ENCODE peak calls at places on chromosomes 11 and 22, in five cellular contexts. One of them, this sample, is unnamed.

GRCh38 chr11:66467034-66467659 is 442 bp downstream of the PELI3 start:
- DNase-seq in NCI-H2029: peak; percentile 23
- DNase-seq in GM04504: no peak
- DNase-seq in NCI-H1436 treated with DMSO at 0.1 percent for 48 hours: no peak
- DNase-seq in EL: peak; percentile 40
- DNase-seq in this sample: peak; percentile 40

GRCh38 chr11:6601041-6601461 is 2.4 kb downstream of the RRP8 start:
- DNase-seq in NCI-H2029: no peak
- DNase-seq in GM04504: no peak
- DNase-seq in NCI-H1436 treated with DMSO at 0.1 percent for 48 hours: no peak
- DNase-seq in EL: no peak
- DNase-seq in this sample: no peak

GRCh38 chr11:44943118-44943517 is 7.6 kb downstream of the TP53I11 start:
- DNase-seq in NCI-H2029: peak; percentile 87
- DNase-seq in GM04504: no peak
- DNase-seq in NCI-H1436 treated with DMSO at 0.1 percent for 48 hours: no peak
- DNase-seq in EL: no peak
- DNase-seq in this sample: no peak

GRCh38 chr11:134742956-134743808 is 331.1 kb upstream of the B3GAT1 start:
- DNase-seq in NCI-H2029: no peak
- DNase-seq in GM04504: no peak
- DNase-seq in NCI-H1436 treated with DMSO at 0.1 percent for 48 hours: no peak
- DNase-seq in EL: no peak
- DNase-seq in this sample: no peak

GRCh38 chr11:130721736-130722135 is 194.5 kb downstream of the SNX19 start:
- DNase-seq in NCI-H2029: no peak
- DNase-seq in GM04504: no peak
- DNase-seq in NCI-H1436 treated with DMSO at 0.1 percent for 48 hours: no peak
- DNase-seq in EL: peak; percentile 40
- DNase-seq in this sample: peak; percentile 58

GRCh38 chr11:129354688-129355087 is 21.0 kb upstream of the BARX2 start:
- DNase-seq in NCI-H2029: no peak
- DNase-seq in GM04504: no peak
- DNase-seq in NCI-H1436 treated with DMSO at 0.1 percent for 48 hours: no peak
- DNase-seq in EL: no peak
- DNase-seq in this sample: no peak

GRCh38 chr11:133228406-133229330 is 303.6 kb downstream of the OPCML start:
- DNase-seq in NCI-H2029: no peak
- DNase-seq in GM04504: no peak
- DNase-seq in NCI-H1436 treated with DMSO at 0.1 percent for 48 hours: no peak
- DNase-seq in EL: no peak
- DNase-seq in this sample: no peak

GRCh38 chr11:74084796-74085541 is 76.1 kb upstream of the UCP3 start:
- DNase-seq in NCI-H2029: no peak
- DNase-seq in GM04504: no peak
- DNase-seq in NCI-H1436 treated with DMSO at 0.1 percent for 48 hours: no peak
- DNase-seq in EL: peak; percentile 39
- DNase-seq in this sample: peak; percentile 64

GRCh38 chr22:38699143-38699542 is 1.6 kb downstream of the JOSD1 start:
- DNase-seq in NCI-H2029: no peak
- DNase-seq in GM04504: no peak
- DNase-seq in NCI-H1436 treated with DMSO at 0.1 percent for 48 hours: no peak
- DNase-seq in EL: no peak
- DNase-seq in this sample: no peak

GRCh38 chr11:116600930-116601329 is 171.9 kb downstream of the BUD13 start:
- DNase-seq in NCI-H2029: no peak
- DNase-seq in GM04504: no peak
- DNase-seq in NCI-H1436 treated with DMSO at 0.1 percent for 48 hours: no peak
- DNase-seq in EL: no peak
- DNase-seq in this sample: no peak

GRCh38 chr11:117704416-117705150 is 92.4 kb downstream of the DSCAML1 start:
- DNase-seq in NCI-H2029: no peak
- DNase-seq in GM04504: no peak
- DNase-seq in NCI-H1436 treated with DMSO at 0.1 percent for 48 hours: no peak
- DNase-seq in EL: no peak
- DNase-seq in this sample: no peak

GRCh38 chr22:30948930-30949342 is 19.6 kb downstream of the MORC2 start:
- DNase-seq in NCI-H2029: no peak
- DNase-seq in GM04504: peak; percentile 20
- DNase-seq in NCI-H1436 treated with DMSO at 0.1 percent for 48 hours: no peak
- DNase-seq in EL: no peak
- DNase-seq in this sample: no peak

GRCh38 chr11:62882428-62882742 is 1.7 kb downstream of the SLC3A2 start:
- DNase-seq in NCI-H2029: no peak
- DNase-seq in GM04504: no peak
- DNase-seq in NCI-H1436 treated with DMSO at 0.1 percent for 48 hours: no peak
- DNase-seq in EL: no peak
- DNase-seq in this sample: no peak

GRCh38 chr11:47412152-47412746 is 3.9 kb downstream of the SLC39A13 start:
- DNase-seq in NCI-H2029: no peak
- DNase-seq in GM04504: no peak
- DNase-seq in NCI-H1436 treated with DMSO at 0.1 percent for 48 hours: no peak
- DNase-seq in EL: peak; percentile 52
- DNase-seq in this sample: no peak

GRCh38 chr11:11640996-11641395 is 19.2 kb upstream of the GALNT18 start:
- DNase-seq in NCI-H2029: no peak
- DNase-seq in GM04504: no peak
- DNase-seq in NCI-H1436 treated with DMSO at 0.1 percent for 48 hours: no peak
- DNase-seq in EL: no peak
- DNase-seq in this sample: no peak

GRCh38 chr11:79094601-79095000 is 346.2 kb downstream of the TENM4 start:
- DNase-seq in NCI-H2029: no peak
- DNase-seq in GM04504: no peak
- DNase-seq in NCI-H1436 treated with DMSO at 0.1 percent for 48 hours: no peak
- DNase-seq in EL: no peak
- DNase-seq in this sample: no peak

GRCh38 chr11:66570117-66570825 is 1.9 kb upstream of the CTSF start:
- DNase-seq in NCI-H2029: no peak
- DNase-seq in GM04504: no peak
- DNase-seq in NCI-H1436 treated with DMSO at 0.1 percent for 48 hours: no peak
- DNase-seq in EL: no peak
- DNase-seq in this sample: no peak

GRCh38 chr11:87114093-87114492 is 76.4 kb downstream of the TMEM135 start:
- DNase-seq in NCI-H2029: no peak
- DNase-seq in GM04504: no peak
- DNase-seq in NCI-H1436 treated with DMSO at 0.1 percent for 48 hours: no peak
- DNase-seq in EL: no peak
- DNase-seq in this sample: peak; percentile 22

GRCh38 chr11:65616575-65617001 is 1.0 kb downstream of the PCNX3 start:
- DNase-seq in NCI-H2029: no peak
- DNase-seq in GM04504: no peak
- DNase-seq in NCI-H1436 treated with DMSO at 0.1 percent for 48 hours: no peak
- DNase-seq in EL: no peak
- DNase-seq in this sample: no peak

GRCh38 chr22:17268501-17269223 is 49.4 kb upstream of the ADA2 start:
- DNase-seq in NCI-H2029: no peak
- DNase-seq in GM04504: no peak
- DNase-seq in NCI-H1436 treated with DMSO at 0.1 percent for 48 hours: no peak
- DNase-seq in EL: no peak
- DNase-seq in this sample: no peak

GRCh38 chr11:93143800-93144199 is 54.0 kb downstream of the SLC36A4 start:
- DNase-seq in NCI-H2029: no peak
- DNase-seq in GM04504: no peak
- DNase-seq in NCI-H1436 treated with DMSO at 0.1 percent for 48 hours: no peak
- DNase-seq in EL: peak; percentile 10
- DNase-seq in this sample: peak; percentile 40

GRCh38 chr22:35313311-35314121 is 13.8 kb downstream of the TOM1 start:
- DNase-seq in NCI-H2029: peak; percentile 91
- DNase-seq in GM04504: peak; percentile 80
- DNase-seq in NCI-H1436 treated with DMSO at 0.1 percent for 48 hours: no peak
- DNase-seq in EL: peak; percentile 96
- DNase-seq in this sample: peak; percentile 82

GRCh38 chr22:37817705-37818311 is 5.4 kb upstream of the GALR3 start:
- DNase-seq in NCI-H2029: peak; percentile 39
- DNase-seq in GM04504: no peak
- DNase-seq in NCI-H1436 treated with DMSO at 0.1 percent for 48 hours: no peak
- DNase-seq in EL: peak; percentile 80
- DNase-seq in this sample: peak; percentile 77

This sample was measured in iris pigment epithelial cell.